ENCODE peak calls at places on chromosomes 11 and 22, in seven cellular contexts. Q is thoracic aorta, O is body of pancreas, Y is gastrocnemius medialis, P is left ventricle myocardium inferior, Z is Karpas-422, X is adrenal gland. H is an unnamed sample.

GRCh38 chr11:93017821-93018690 is 48.6 kb downstream of the MTNR1B start:
- DNase-seq in Y (no peak), Z (no peak), Q (no peak), P (no peak), O (no peak), X (peak; percentile 56), H (no peak)

GRCh38 chr11:40867991-40868685 is 591.3 kb downstream of the LRRC4C start:
- DNase-seq in P (no peak), Q (no peak), Z (no peak), Y (no peak), O (no peak), X (no peak), H (no peak)

GRCh38 chr11:125071408-125071807 is 8.3 kb downstream of the SLC37A2 start:
- DNase-seq in O (no peak), X (peak; percentile 65), Q (no peak), Y (peak; percentile 32), P (no peak), Z (no peak), H (no peak)

GRCh38 chr11:134639586-134640330 is 227.7 kb upstream of the B3GAT1 start:
- DNase-seq in O (no peak), X (no peak), Z (no peak), Q (no peak), Y (no peak), P (no peak), H (no peak)

GRCh38 chr11:83257638-83258229 is 28.4 kb downstream of the CCDC90B start:
- DNase-seq in P (no peak), Z (no peak), O (no peak), Q (no peak), Y (no peak), X (peak; percentile 78), H (peak; percentile 58)

GRCh38 chr11:10294289-10294953 is 402 bp upstream of the SBF2 start:
- DNase-seq in Z (peak; percentile 37), X (peak; percentile 55), O (peak; percentile 47), Y (peak; percentile 46), Q (no peak), P (peak; percentile 50), H (peak; percentile 56)

GRCh38 chr22:49576241-49577141 is 251.2 kb downstream of the BRD1 start:
- DNase-seq in Z (no peak), P (no peak), Q (no peak), X (peak; percentile 13), O (no peak), Y (no peak), H (no peak)

GRCh38 chr11:68383976-68384501 is 71.6 kb downstream of the LRP5 start:
- DNase-seq in Z (peak; percentile 76), Q (peak; percentile 55), P (peak; percentile 71), Y (peak; percentile 45), X (peak; percentile 84), O (peak; percentile 55), H (peak; percentile 69)

GRCh38 chr11:11584446-11584810 is 37.4 kb downstream of the GALNT18 start:
- DNase-seq in O (no peak), Y (no peak), Z (no peak), P (no peak), Q (no peak), X (no peak), H (no peak)

GRCh38 chr11:107787733-107788132 is 70.9 kb downstream of the SLC35F2 start:
- DNase-seq in Z (no peak), Q (no peak), Y (no peak), O (no peak), P (no peak), X (no peak), H (no peak)

GRCh38 chr22:22558972-22559603 is at the start of gene PRAME:
- DNase-seq in O (peak; percentile 34), X (peak; percentile 82), P (peak; percentile 38), Z (peak; percentile 97), Q (no peak), Y (no peak), H (peak; percentile 73)

GRCh38 chr22:32655068-32655467 is 146.4 kb upstream of the TIMP3 start:
- DNase-seq in Z (no peak), Q (no peak), P (no peak), Y (no peak), X (no peak), O (no peak), H (no peak)

GRCh38 chr22:21818487-21819182 is 48.8 kb downstream of the MAPK1 start:
- DNase-seq in O (no peak), P (no peak), Q (no peak), X (no peak), Z (no peak), Y (no peak), H (no peak)

GRCh38 chr22:46072030-46072881 is 78.1 kb upstream of the PPARA start:
- DNase-seq in Z (peak; percentile 83), P (peak; percentile 75), Q (no peak), X (peak; percentile 74), Y (peak; percentile 56), O (peak; percentile 69), H (peak; percentile 68)

GRCh38 chr11:64546600-64546999 is 44.4 kb upstream of the SLC22A12 start:
- DNase-seq in P (no peak), Q (no peak), Y (no peak), X (peak; percentile 48), O (no peak), Z (no peak), H (no peak)

GRCh38 chr11:15707971-15708370 is 593.2 kb downstream of the INSC start:
- DNase-seq in O (peak; percentile 87), Y (peak; percentile 21), Q (no peak), P (peak; percentile 18), X (peak; percentile 31), Z (no peak), H (peak; percentile 47)

DNA sequence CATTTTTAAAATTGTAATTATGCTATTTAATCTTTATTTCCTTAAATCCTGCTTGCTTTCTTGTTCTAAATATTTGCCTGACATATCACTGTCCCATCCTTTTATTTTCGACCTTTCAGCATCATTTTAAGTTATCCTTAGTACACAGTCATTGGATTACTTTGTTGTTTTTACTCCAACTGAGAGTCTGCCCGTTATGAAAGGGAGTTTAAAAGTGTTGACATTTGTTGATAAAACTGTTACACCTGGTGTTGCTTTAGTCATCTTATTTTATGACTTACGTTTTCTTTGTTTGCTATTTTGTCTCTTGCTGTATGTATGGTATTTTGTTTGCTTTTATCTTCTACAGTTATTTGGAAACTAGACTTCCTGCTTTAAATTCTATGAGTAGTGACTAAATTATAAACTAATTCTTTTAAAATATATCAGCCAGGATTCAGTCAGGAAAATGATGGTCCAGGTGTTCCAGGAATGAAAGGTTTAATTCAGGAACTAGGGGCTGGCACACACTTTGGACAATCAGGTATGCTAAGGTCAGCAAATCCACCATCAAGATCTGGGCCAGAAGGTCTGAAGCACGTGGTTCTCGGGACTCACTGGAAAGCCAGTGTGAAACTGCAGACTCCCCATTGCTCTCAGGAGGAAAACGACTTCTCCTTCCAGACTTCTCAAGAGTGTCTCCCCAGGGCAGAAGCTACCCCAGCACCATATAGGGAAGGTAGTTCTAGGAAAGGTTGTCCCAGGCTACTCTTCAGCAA is 86.0 kb downstream of the RASSF10 start:
- DNase-seq in Z (no peak), O (no peak), P (no peak), Y (no peak), Q (no peak), X (no peak), H (no peak)
- H3K27ac ChIP-seq in Z (no peak overlapping the region), O (no peak overlapping the region), P (no peak overlapping the region), Y (no peak overlapping the region), Q (no peak overlapping the region), X (no peak overlapping the region), H (no peak overlapping the region)

DNA sequence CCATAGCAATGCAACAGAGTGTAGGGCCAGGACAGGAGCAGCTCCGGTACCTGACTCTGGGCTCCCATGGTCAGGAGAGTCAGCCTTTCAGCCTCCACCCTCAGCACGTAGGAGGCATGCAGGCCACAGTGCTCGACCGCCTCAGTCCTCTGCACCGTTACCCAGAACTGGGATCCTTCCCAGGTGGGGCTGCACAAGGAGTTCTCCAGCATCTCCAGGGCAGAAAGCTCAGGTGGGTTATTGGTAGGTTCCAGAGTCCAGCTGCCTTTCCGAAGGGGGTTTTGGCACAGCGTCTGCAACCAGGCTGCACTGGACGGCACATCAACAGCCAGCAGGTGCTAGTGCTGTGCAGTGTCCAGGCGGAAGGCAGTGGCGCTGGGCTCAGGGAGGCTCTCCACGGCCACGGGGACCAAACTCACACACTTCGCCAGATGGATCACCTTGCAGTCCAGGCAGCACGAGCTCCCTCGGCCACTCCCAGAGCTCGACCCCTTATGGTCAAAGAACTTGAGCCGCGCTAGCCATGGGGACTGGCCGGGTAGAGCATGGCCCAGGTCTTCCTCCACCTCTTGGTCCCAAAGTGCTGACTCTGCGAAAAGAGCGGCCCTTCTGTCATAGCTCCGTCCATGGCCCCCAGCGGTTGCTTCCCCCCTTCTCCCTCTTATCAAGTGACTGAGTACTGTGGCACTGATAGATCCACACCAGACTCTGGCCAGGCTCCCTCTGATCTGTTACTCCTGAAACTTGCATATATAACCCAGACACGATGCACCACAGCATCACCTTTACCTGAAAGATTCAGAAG is 6.9 kb upstream of the PHOX2A start:
- DNase-seq in Y (no peak), Q (no peak), X (no peak), Z (no peak), P (no peak), O (no peak), H (no peak)
- H3K27me3 ChIP-seq in Y (peaks cover 19% of the 10 kb centered on the region), Q (peaks cover 7% of the 10 kb centered on the region), X (peaks cover 13% of the 10 kb centered on the region), Z (no peaks in the 10 kb centered on the region), P (peaks cover 83% of the 10 kb centered on the region), O (no peaks in the 10 kb centered on the region), H (no peaks in the 10 kb centered on the region)

GRCh38 chr22:40973144-40973543 is 22.0 kb downstream of the RBX1 start:
- DNase-seq in X (no peak), Q (no peak), Y (no peak), P (no peak), O (no peak), Z (no peak), H (no peak)

GRCh38 chr22:40966683-40967082 is 15.5 kb downstream of the RBX1 start:
- DNase-seq in P (no peak), X (no peak), Y (no peak), Q (no peak), O (peak; percentile 32), Z (no peak), H (no peak)

GRCh38 chr22:40965936-40966557 is 14.9 kb downstream of the RBX1 start:
- DNase-seq in X (no peak), P (no peak), O (no peak), Y (no peak), Z (no peak), Q (no peak), H (no peak)

GRCh38 chr22:40967120-40967760 is 16.1 kb downstream of the RBX1 start:
- DNase-seq in Y (no peak), Q (no peak), Z (no peak), O (no peak), X (no peak), P (no peak), H (no peak)
- H3K9me3 ChIP-seq in Y (no peaks in the 10 kb centered on the region), Q (no peaks in the 10 kb centered on the region), Z (no peaks in the 10 kb centered on the region), O (no peaks in the 10 kb centered on the region), X (no peaks in the 10 kb centered on the region), P (no peaks in the 10 kb centered on the region), H (no peaks in the 10 kb centered on the region)

GRCh38 chr11:95884802-95885201 is 39.1 kb downstream of the MTMR2 start:
- DNase-seq in O (no peak), Z (no peak), X (no peak), P (no peak), Q (no peak), Y (no peak), H (no peak)

GRCh38 chr11:95891423-95892177 is 32.3 kb downstream of the MTMR2 start:
- DNase-seq in P (no peak), O (no peak), X (no peak), Q (no peak), Z (no peak), Y (no peak), H (no peak)

GRCh38 chr11:95888852-95889251 is 35.1 kb downstream of the MTMR2 start:
- DNase-seq in Z (no peak), X (no peak), Y (no peak), O (no peak), P (no peak), Q (no peak), H (no peak)

GRCh38 chr11:95886462-95886861 is 37.4 kb downstream of the MTMR2 start:
- DNase-seq in Z (no peak), Q (no peak), Y (no peak), X (no peak), P (no peak), O (no peak), H (no peak)

GRCh38 chr11:95888439-95888838 is 35.5 kb downstream of the MTMR2 start:
- DNase-seq in O (no peak), Q (no peak), P (no peak), Z (no peak), X (no peak), Y (no peak), H (no peak)
- H3K27ac ChIP-seq in O (no peak overlapping the region), Q (no peak overlapping the region), P (no peak overlapping the region), Z (no peak overlapping the region), X (no peak overlapping the region), Y (no peak overlapping the region), H (no peak overlapping the region)